ENCODE peak calls at places on chromosomes 5 and 9, in seven cellular contexts. X, M, T, L, D, P and C are unnamed samples.

GRCh38 chr5:133440467-133441115 is 171.8 kb downstream of the FSTL4 start:
- DNase-seq in X (no peak), M (no peak), T (no peak), L (no peak), D (no peak), P (no peak), C (no peak)

GRCh38 chr5:758698-759053 is 25.9 kb downstream of the ZDHHC11B start:
- DNase-seq in X (no peak), M (no peak), T (no peak), L (no peak), D (no peak), P (no peak), C (no peak)

GRCh38 chr5:65867509-65868195 is 58.7 kb upstream of the ERBIN start:
- DNase-seq in X (no peak), M (peak; percentile 25), T (peak; percentile 14), L (no peak), D (peak; percentile 51), P (peak; percentile 46), C (no peak)

GRCh38 chr9:99112750-99113417 is 8.0 kb downstream of the TGFBR1 start:
- DNase-seq in X (no peak), M (no peak), T (no peak), L (no peak), D (peak; percentile 43), P (no peak), C (no peak)

GRCh38 chr9:118091676-118092490 is 387.7 kb downstream of the TLR4 start:
- DNase-seq in X (no peak), M (no peak), T (no peak), L (no peak), D (no peak), P (no peak), C (no peak)

GRCh38 chr5:80343067-80343466 is 23.3 kb downstream of the SPZ1 start:
- DNase-seq in X (no peak), M (peak; percentile 23), T (peak; percentile 4), L (no peak), D (no peak), P (peak; percentile 3), C (no peak)

GRCh38 chr5:170216262-170216864 is 16.4 kb upstream of the C5orf58 start:
- DNase-seq in X (no peak), M (peak; percentile 68), T (peak; percentile 36), L (no peak), D (peak; percentile 75), P (no peak), C (no peak)

GRCh38 chr5:130109152-130109551 is 204.9 kb downstream of the CHSY3 start:
- DNase-seq in X (peak; percentile 31), M (peak; percentile 47), T (peak; percentile 18), L (no peak), D (peak; percentile 66), P (no peak), C (no peak)

GRCh38 chr9:18675345-18675744 is 201.4 kb downstream of the ADAMTSL1 start:
- DNase-seq in X (no peak), M (no peak), T (peak; percentile 19), L (no peak), D (no peak), P (no peak), C (no peak)

GRCh38 chr9:20630241-20630943 is 8.1 kb upstream of the MLLT3 start:
- DNase-seq in X (no peak), M (no peak), T (peak; percentile 19), L (no peak), D (no peak), P (no peak), C (no peak)

GRCh38 chr5:174755103-174755502 is 30.7 kb downstream of the MSX2 start:
- DNase-seq in X (no peak), M (no peak), T (peak; percentile 22), L (no peak), D (peak; percentile 6), P (no peak), C (no peak)

GRCh38 chr9:131837316-131837715 is 97.4 kb upstream of the RAPGEF1 start:
- DNase-seq in X (no peak), M (peak; percentile 3), T (no peak), L (no peak), D (peak; percentile 55), P (no peak), C (peak; percentile 67)

GRCh38 chr5:72377920-72378635 is 57.9 kb downstream of the PTCD2 start:
- DNase-seq in X (no peak), M (no peak), T (no peak), L (no peak), D (no peak), P (peak; percentile 5), C (no peak)

GRCh38 chr9:89655990-89656657 is 51.3 kb downstream of the GADD45G start:
- DNase-seq in X (no peak), M (no peak), T (no peak), L (no peak), D (no peak), P (no peak), C (no peak)

GRCh38 chr9:97437151-97437550 is 25.3 kb downstream of the TDRD7 start:
- DNase-seq in X (no peak), M (no peak), T (no peak), L (no peak), D (peak; percentile 88), P (no peak), C (no peak)

GRCh38 chr9:105436753-105437152 is 11.1 kb upstream of the FSD1L start:
- DNase-seq in X (no peak), M (no peak), T (no peak), L (no peak), D (no peak), P (no peak), C (no peak)

GRCh38 chr9:88808019-88808656 is 183.1 kb upstream of the S1PR3 start:
- DNase-seq in X (no peak), M (no peak), T (no peak), L (no peak), D (no peak), P (no peak), C (no peak)

GRCh38 chr5:96492654-96493053 is 59.6 kb upstream of the PCSK1 start:
- DNase-seq in X (no peak), M (no peak), T (no peak), L (no peak), D (no peak), P (no peak), C (no peak)

GRCh38 chr5:171907731-171908343 is 98.6 kb downstream of the FBXW11 start:
- DNase-seq in X (peak; percentile 60), M (peak; percentile 66), T (peak; percentile 72), L (no peak), D (peak; percentile 75), P (peak; percentile 41), C (peak; percentile 35)

GRCh38 chr5:131947445-131947844 is 2.0 kb upstream of the MEIKIN start:
- DNase-seq in X (no peak), M (no peak), T (no peak), L (no peak), D (no peak), P (no peak), C (no peak)

GRCh38 chr5:113119271-113119924 is 142.8 kb downstream of the DCP2 start:
- DNase-seq in X (no peak), M (no peak), T (peak; percentile 12), L (no peak), D (peak; percentile 13), P (no peak), C (no peak)

DNA sequence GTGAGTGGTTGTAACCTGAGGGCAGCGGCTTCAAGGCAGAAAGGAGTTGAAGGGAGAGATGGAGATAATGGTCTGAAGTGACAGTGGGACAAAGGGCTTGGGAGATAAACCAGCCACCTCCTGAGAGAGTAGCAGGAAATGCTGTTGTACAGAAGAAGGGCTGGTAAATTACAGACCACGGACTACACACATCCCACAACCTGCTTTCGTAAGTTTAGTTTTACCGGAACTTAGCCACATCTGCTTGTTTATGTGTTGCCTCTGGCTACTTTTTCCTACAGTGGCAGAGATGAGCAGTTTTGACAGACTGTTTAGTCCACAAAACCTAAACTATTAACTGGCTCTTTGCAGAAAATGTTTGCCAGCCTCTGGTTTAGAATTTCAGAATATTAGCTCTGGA is 269.5 kb downstream of the ARHGEF28 start:
- DNase-seq in X (no peak), M (peak; percentile 59), T (no peak), L (no peak), D (no peak), P (no peak), C (no peak)
- H4K8ac ChIP-seq in X (no peak overlapping the region), M (no peak overlapping the region), T (no peak overlapping the region), L (no peak overlapping the region), D (no peak overlapping the region), P (no peak overlapping the region), C (no peak overlapping the region)

DNA sequence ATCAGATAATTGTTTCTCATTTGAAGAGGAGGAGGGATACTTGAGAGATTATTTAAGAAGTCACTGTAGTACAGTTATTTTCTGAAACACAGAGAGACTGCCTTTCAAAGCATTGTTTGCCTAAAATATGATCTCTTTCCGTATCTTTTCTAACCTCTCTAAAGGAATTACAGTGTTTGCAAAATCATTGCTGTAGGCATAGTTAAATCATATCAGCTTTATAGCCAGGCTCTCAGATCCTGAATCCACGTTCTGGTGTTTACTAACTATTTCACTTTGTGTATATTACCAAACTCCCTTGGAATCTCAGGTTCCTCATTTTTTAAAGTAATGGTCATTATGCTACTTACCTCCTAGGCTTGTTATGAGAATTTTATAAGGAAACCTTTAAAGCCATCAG is 1151.6 kb upstream of the CDH9 start:
- DNase-seq in X (no peak), M (no peak), T (no peak), L (no peak), D (no peak), P (peak; percentile 4), C (no peak)
- H4K8ac ChIP-seq in X (no peak overlapping the region), M (no peak overlapping the region), T (no peak overlapping the region), L (no peak overlapping the region), D (no peak overlapping the region), P (no peak overlapping the region), C (no peak overlapping the region)

GRCh38 chr5:149041242-149041641 is 21.6 kb downstream of the SH3TC2 start:
- DNase-seq in X (no peak), M (no peak), T (no peak), L (no peak), D (no peak), P (no peak), C (no peak)
- H4K8ac ChIP-seq in X (no peak overlapping the region), M (no peak overlapping the region), T (no peak overlapping the region), L (no peak overlapping the region), D (no peak overlapping the region), P (no peak overlapping the region), C (no peak overlapping the region)

GRCh38 chr9:95192631-95193030 is 124.9 kb downstream of the FANCC start:
- DNase-seq in X (no peak), M (no peak), T (no peak), L (no peak), D (no peak), P (no peak), C (no peak)

GRCh38 chr9:95189230-95190098 is 128.0 kb downstream of the FANCC start:
- DNase-seq in X (no peak), M (peak; percentile 95), T (peak; percentile 91), L (no peak), D (no peak), P (no peak), C (no peak)

GRCh38 chr9:95190413-95190812 is 127.1 kb downstream of the FANCC start:
- DNase-seq in X (no peak), M (no peak), T (no peak), L (no peak), D (no peak), P (no peak), C (no peak)

GRCh38 chr9:95185931-95186330 is 131.6 kb downstream of the FANCC start:
- DNase-seq in X (no peak), M (no peak), T (no peak), L (no peak), D (peak; percentile 79), P (no peak), C (no peak)

DNA sequence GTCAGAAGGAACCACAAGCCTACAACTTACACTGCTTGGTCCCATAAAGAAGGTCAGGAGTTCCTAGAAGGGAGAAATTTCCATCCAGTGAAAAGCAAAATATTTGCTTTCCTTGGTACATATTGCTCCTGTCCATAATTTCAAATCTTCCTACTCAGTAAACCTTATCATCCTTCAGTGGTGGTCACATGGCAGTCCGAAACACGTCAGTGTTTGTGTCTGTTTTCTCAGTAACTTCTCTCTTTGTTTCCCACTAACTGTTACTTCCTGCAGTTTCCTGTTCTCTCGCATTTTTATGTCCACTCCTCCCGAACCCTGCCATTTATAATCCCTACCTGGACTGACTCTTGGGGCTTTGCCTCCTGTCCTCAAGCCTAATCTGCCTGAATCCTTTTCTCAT is 129.1 kb downstream of the FANCC start:
- DNase-seq in X (no peak), M (peak; percentile 54), T (peak; percentile 13), L (no peak), D (no peak), P (no peak), C (no peak)
- H4K8ac ChIP-seq in X (no peak overlapping the region), M (peak overlapping the region; percentile 76), T (peak overlapping the region; percentile 74), L (no peak overlapping the region), D (no peak overlapping the region), P (no peak overlapping the region), C (no peak overlapping the region)